ENCODE peak calls at places on chromosomes 11 and 22, in seven cellular contexts. Q is AG09319; U is Caki2; C is NCI-H1436; E is G401; O is stimulated activated CD4-positive, alpha-beta T cell treated with anti-CD3 and anti-CD28 coated beads, Interleukin-1b, Interleukin-23, amount 100 ng/mL, for 24 hours; M is left cardiac atrium. B is an unnamed sample.

GRCh38 chr11:35292290-35292689 is 127.1 kb downstream of the SLC1A2 start:
- DNase-seq in Q (no peak), U (no peak), C (peak), E (no peak), O (no peak), M (no peak), B (no peak)

GRCh38 chr11:26344647-26345046 is 12.7 kb downstream of the ANO3 start:
- DNase-seq in Q (no peak), U (no peak), C (no peak), E (no peak), O (no peak), M (no peak), B (no peak)

GRCh38 chr22:42880815-42881214 is 23.7 kb upstream of the ARFGAP3 start:
- DNase-seq in Q (no peak), U (no peak), C (no peak), E (no peak), O (no peak), M (no peak), B (no peak)

GRCh38 chr11:120698918-120699317 is 187.4 kb downstream of the GRIK4 start:
- DNase-seq in Q (no peak), U (no peak), C (no peak), E (no peak), O (no peak), M (no peak), B (peak)

GRCh38 chr11:108562746-108563581 is 30.6 kb downstream of the EXPH5 start:
- DNase-seq in Q (no peak), U (no peak), C (no peak), E (peak), O (no peak), M (no peak), B (no peak)

GRCh38 chr22:27381552-27381951 is 420.0 kb downstream of the MN1 start:
- DNase-seq in Q (no peak), U (no peak), C (peak), E (no peak), O (no peak), M (no peak), B (no peak)

GRCh38 chr11:102179366-102179765 is 69.1 kb downstream of the YAP1 start:
- DNase-seq in Q (no peak), U (no peak), C (no peak), E (no peak), O (no peak), M (no peak), B (no peak)

GRCh38 chr11:2988996-2989395 is 3.1 kb downstream of the NAP1L4 start:
- DNase-seq in Q (no peak), U (no peak), C (no peak), E (no peak), O (no peak), M (no peak), B (no peak)

GRCh38 chr22:38327805-38328204 is 10.6 kb upstream of the CSNK1E start:
- DNase-seq in Q (no peak), U (peak), C (no peak), E (no peak), O (no peak), M (no peak), B (peak)

GRCh38 chr11:134436781-134437180 is 24.7 kb upstream of the B3GAT1 start:
- DNase-seq in Q (no peak), U (no peak), C (no peak), E (no peak), O (no peak), M (no peak), B (no peak)

GRCh38 chr11:12229450-12230229 is 119.2 kb downstream of the MICAL2 start:
- DNase-seq in Q (no peak), U (no peak), C (no peak), E (no peak), O (no peak), M (no peak), B (no peak)

GRCh38 chr11:6864436-6864835 is 1.6 kb downstream of the OR10A2 start:
- DNase-seq in Q (no peak), U (no peak), C (no peak), E (no peak), O (no peak), M (no peak), B (no peak)

GRCh38 chr11:19079643-19080440 is 19.3 kb upstream of the MRGPRX2 start:
- DNase-seq in Q (peak), U (no peak), C (no peak), E (no peak), O (no peak), M (no peak), B (no peak)

GRCh38 chr11:46920709-46921108 is 2.4 kb upstream of the LRP4 start:
- DNase-seq in Q (peak), U (peak), C (no peak), E (no peak), O (no peak), M (peak), B (no peak)

GRCh38 chr22:23128269-23129108 is 13.3 kb downstream of the RSPH14 start:
- DNase-seq in Q (peak), U (peak), C (peak), E (peak), O (peak), M (peak), B (peak)

GRCh38 chr22:39183991-39184585 is 31.6 kb upstream of the CBX7 start:
- DNase-seq in Q (no peak), U (peak), C (no peak), E (peak), O (no peak), M (peak), B (peak)

GRCh38 chr22:33577862-33578411 is 342.3 kb downstream of the LARGE1 start:
- DNase-seq in Q (no peak), U (peak), C (no peak), E (no peak), O (no peak), M (no peak), B (peak)

GRCh38 chr22:36457688-36458450 is 23.6 kb downstream of the TXN2 start:
- DNase-seq in Q (peak), U (no peak), C (no peak), E (no peak), O (no peak), M (peak), B (no peak)

B was measured in SW480.